ENCODE peak calls at places on chromosome 15, in seven cellular contexts. U is GM03348; C is endothelial cell; G is EH; N is RWPE1; Y is Daoy; M is CD8-positive, alpha-beta memory T cell. E is an unnamed sample.

GRCh38 chr15:47991376-47991775 is 129.4 kb upstream of the SLC24A5 start:
- DNase-seq in C (no peak), Y (peak), G (peak), U (peak), N (no peak), M (no peak), E (peak)

GRCh38 chr15:20659265-20659664 is 117.7 kb upstream of the GOLGA6L6 start:
- DNase-seq in C (no peak), G (no peak), U (no peak), N (no peak), M (no peak), Y (peak), E (no peak)

GRCh38 chr15:57994468-57995154 is 70.9 kb downstream of the ALDH1A2 start:
- DNase-seq in N (no peak), C (no peak), Y (no peak), U (no peak), G (peak), M (no peak), E (no peak)

GRCh38 chr15:38861108-38861507 is 296.5 kb upstream of the RASGRP1 start:
- DNase-seq in G (no peak), N (no peak), Y (no peak), M (no peak), U (no peak), C (no peak), E (no peak)

GRCh38 chr15:64844576-64845140 is 2.9 kb downstream of the PLEKHO2 start:
- DNase-seq in N (no peak), U (no peak), C (no peak), Y (no peak), M (peak), G (peak), E (no peak)

GRCh38 chr15:30922469-30923311 is 19.0 kb downstream of the FAN1 start:
- DNase-seq in G (peak), N (no peak), M (no peak), C (no peak), U (no peak), Y (no peak), E (peak)

GRCh38 chr15:51366911-51367310 is 25.5 kb downstream of the GLDN start:
- DNase-seq in G (peak), Y (peak), N (peak), M (no peak), C (no peak), U (peak), E (peak)

GRCh38 chr15:62824111-62824737 is 218.3 kb upstream of the TPM1 start:
- DNase-seq in U (peak), G (peak), Y (peak), M (no peak), N (peak), C (no peak), E (peak)

GRCh38 chr15:77002954-77003912 is 8.3 kb downstream of the PSTPIP1 start:
- DNase-seq in G (no peak), U (no peak), Y (no peak), M (peak), N (no peak), C (no peak), E (no peak)

GRCh38 chr15:84684092-84684491 is 26.1 kb upstream of the NMB start:
- DNase-seq in C (no peak), Y (peak), U (no peak), G (peak), M (no peak), N (no peak), E (peak)

GRCh38 chr15:70447927-70448698 is 315.2 kb downstream of the UACA start:
- DNase-seq in N (no peak), U (no peak), M (peak), G (no peak), C (no peak), Y (no peak), E (no peak)

GRCh38 chr15:58758141-58758540 is 8.6 kb upstream of the ADAM10 start:
- DNase-seq in Y (no peak), M (no peak), N (no peak), C (no peak), G (peak), U (peak), E (peak)

GRCh38 chr15:40322531-40323238 is 807 bp upstream of the INAFM2 start:
- DNase-seq in U (no peak), G (peak), Y (no peak), N (no peak), M (no peak), C (no peak), E (no peak)

GRCh38 chr15:68230157-68231100 is 901 bp upstream of the CLN6 start:
- DNase-seq in U (no peak), G (peak), M (no peak), C (no peak), Y (peak), N (no peak), E (no peak)

GRCh38 chr15:82995938-82996337 is 9.9 kb downstream of the RAMAC start:
- DNase-seq in N (no peak), G (no peak), Y (no peak), U (no peak), M (no peak), C (no peak), E (no peak)

GRCh38 chr15:25717116-25717755 is 145.9 kb downstream of the ATP10A start:
- DNase-seq in M (no peak), G (peak), U (peak), C (no peak), Y (no peak), N (no peak), E (peak)

GRCh38 chr15:22903961-22904534 is 65.6 kb downstream of the NIPA2 start:
- DNase-seq in N (peak), C (no peak), U (no peak), M (no peak), Y (no peak), G (no peak), E (no peak)

GRCh38 chr15:38533416-38533915 is 31.1 kb downstream of the RASGRP1 start:
- DNase-seq in C (no peak), G (no peak), Y (no peak), M (no peak), U (no peak), N (no peak), E (no peak)

GRCh38 chr15:94563455-94563854 is 332.1 kb downstream of the MCTP2 start:
- DNase-seq in N (no peak), Y (no peak), C (no peak), M (no peak), G (no peak), U (no peak), E (no peak)

E was measured in fibroblast of the aortic adventitia.